ENCODE peak calls at places on chromosomes 12 and 14, in eight cellular contexts. One of them, this sample, is unnamed.

GRCh38 chr12:70598467-70599194 is 38.6 kb downstream of the PTPRB start:
- DNase-seq in left lung: no peak
- DNase-seq in Jurkat, Clone E6-1: no peak
- DNase-seq in tibial artery: no peak
- DNase-seq in mucosa of descending colon: peak
- DNase-seq in CD8-positive, alpha-beta T cell: no peak
- DNase-seq in foreskin fibroblast: no peak
- DNase-seq in testis: peak
- DNase-seq in this sample: no peak

GRCh38 chr12:109448707-109449390 is 28.3 kb downstream of the KCTD10 start:
- DNase-seq in left lung: no peak
- DNase-seq in Jurkat, Clone E6-1: no peak
- DNase-seq in tibial artery: no peak
- DNase-seq in mucosa of descending colon: peak
- DNase-seq in CD8-positive, alpha-beta T cell: no peak
- DNase-seq in foreskin fibroblast: no peak
- DNase-seq in testis: no peak
- DNase-seq in this sample: no peak

GRCh38 chr12:4800555-4800954 is 80.4 kb downstream of the GALNT8 start:
- DNase-seq in left lung: no peak
- DNase-seq in Jurkat, Clone E6-1: no peak
- DNase-seq in tibial artery: no peak
- DNase-seq in mucosa of descending colon: no peak
- DNase-seq in CD8-positive, alpha-beta T cell: no peak
- DNase-seq in foreskin fibroblast: no peak
- DNase-seq in testis: no peak
- DNase-seq in this sample: no peak

GRCh38 chr14:20934148-20934762 is 21.0 kb upstream of the RNASE2 start:
- DNase-seq in left lung: no peak
- DNase-seq in Jurkat, Clone E6-1: no peak
- DNase-seq in tibial artery: no peak
- DNase-seq in mucosa of descending colon: peak
- DNase-seq in CD8-positive, alpha-beta T cell: peak
- DNase-seq in foreskin fibroblast: peak
- DNase-seq in testis: peak
- DNase-seq in this sample: peak

GRCh38 chr14:103139371-103140016 is 16.2 kb downstream of the TNFAIP2 start:
- DNase-seq in left lung: no peak
- DNase-seq in Jurkat, Clone E6-1: no peak
- DNase-seq in tibial artery: no peak
- DNase-seq in mucosa of descending colon: no peak
- DNase-seq in CD8-positive, alpha-beta T cell: no peak
- DNase-seq in foreskin fibroblast: no peak
- DNase-seq in testis: no peak
- DNase-seq in this sample: no peak

GRCh38 chr14:65949711-65950516 is 536.3 kb upstream of the CCDC196 start:
- DNase-seq in left lung: peak
- DNase-seq in Jurkat, Clone E6-1: no peak
- DNase-seq in tibial artery: no peak
- DNase-seq in mucosa of descending colon: peak
- DNase-seq in CD8-positive, alpha-beta T cell: peak
- DNase-seq in foreskin fibroblast: peak
- DNase-seq in testis: peak
- DNase-seq in this sample: no peak

GRCh38 chr12:117035287-117035686 is 63.9 kb downstream of the TESC start:
- DNase-seq in left lung: no peak
- DNase-seq in Jurkat, Clone E6-1: no peak
- DNase-seq in tibial artery: no peak
- DNase-seq in mucosa of descending colon: no peak
- DNase-seq in CD8-positive, alpha-beta T cell: no peak
- DNase-seq in foreskin fibroblast: no peak
- DNase-seq in testis: no peak
- DNase-seq in this sample: no peak

GRCh38 chr14:24286996-24287395 is 12.6 kb downstream of the DHRS1 start:
- DNase-seq in left lung: no peak
- DNase-seq in Jurkat, Clone E6-1: no peak
- DNase-seq in tibial artery: no peak
- DNase-seq in mucosa of descending colon: no peak
- DNase-seq in CD8-positive, alpha-beta T cell: no peak
- DNase-seq in foreskin fibroblast: no peak
- DNase-seq in testis: no peak
- DNase-seq in this sample: no peak

GRCh38 chr14:54133896-54134295 is 177.3 kb upstream of the BMP4 start:
- DNase-seq in left lung: no peak
- DNase-seq in Jurkat, Clone E6-1: no peak
- DNase-seq in tibial artery: no peak
- DNase-seq in mucosa of descending colon: no peak
- DNase-seq in CD8-positive, alpha-beta T cell: no peak
- DNase-seq in foreskin fibroblast: peak
- DNase-seq in testis: no peak
- DNase-seq in this sample: no peak

GRCh38 chr14:55243813-55244212 is 27.4 kb upstream of the FBXO34 start:
- DNase-seq in left lung: no peak
- DNase-seq in Jurkat, Clone E6-1: no peak
- DNase-seq in tibial artery: no peak
- DNase-seq in mucosa of descending colon: no peak
- DNase-seq in CD8-positive, alpha-beta T cell: no peak
- DNase-seq in foreskin fibroblast: no peak
- DNase-seq in testis: no peak
- DNase-seq in this sample: no peak

GRCh38 chr12:51683763-51684357 is 92.8 kb downstream of the SCN8A start:
- DNase-seq in left lung: no peak
- DNase-seq in Jurkat, Clone E6-1: no peak
- DNase-seq in tibial artery: no peak
- DNase-seq in mucosa of descending colon: peak
- DNase-seq in CD8-positive, alpha-beta T cell: no peak
- DNase-seq in foreskin fibroblast: peak
- DNase-seq in testis: no peak
- DNase-seq in this sample: no peak

GRCh38 chr14:68637106-68638021 is 155.5 kb downstream of the ZFP36L1 start:
- DNase-seq in left lung: no peak
- DNase-seq in Jurkat, Clone E6-1: no peak
- DNase-seq in tibial artery: peak
- DNase-seq in mucosa of descending colon: no peak
- DNase-seq in CD8-positive, alpha-beta T cell: peak
- DNase-seq in foreskin fibroblast: peak
- DNase-seq in testis: no peak
- DNase-seq in this sample: peak

GRCh38 chr12:51307655-51308593 is 16.1 kb downstream of the BIN2 start:
- DNase-seq in left lung: no peak
- DNase-seq in Jurkat, Clone E6-1: no peak
- DNase-seq in tibial artery: no peak
- DNase-seq in mucosa of descending colon: peak
- DNase-seq in CD8-positive, alpha-beta T cell: no peak
- DNase-seq in foreskin fibroblast: peak
- DNase-seq in testis: no peak
- DNase-seq in this sample: no peak

GRCh38 chr14:51581017-51581881 is 70.5 kb upstream of the FRMD6 start:
- DNase-seq in left lung: no peak
- DNase-seq in Jurkat, Clone E6-1: no peak
- DNase-seq in tibial artery: no peak
- DNase-seq in mucosa of descending colon: no peak
- DNase-seq in CD8-positive, alpha-beta T cell: no peak
- DNase-seq in foreskin fibroblast: peak
- DNase-seq in testis: no peak
- DNase-seq in this sample: no peak

GRCh38 chr12:55037349-55037748 is 17.6 kb downstream of the NEUROD4 start:
- DNase-seq in left lung: no peak
- DNase-seq in Jurkat, Clone E6-1: no peak
- DNase-seq in tibial artery: no peak
- DNase-seq in mucosa of descending colon: no peak
- DNase-seq in CD8-positive, alpha-beta T cell: no peak
- DNase-seq in foreskin fibroblast: no peak
- DNase-seq in testis: no peak
- DNase-seq in this sample: no peak

GRCh38 chr12:49160415-49160814 is 28.5 kb downstream of the TUBA1A start:
- DNase-seq in left lung: no peak
- DNase-seq in Jurkat, Clone E6-1: no peak
- DNase-seq in tibial artery: no peak
- DNase-seq in mucosa of descending colon: no peak
- DNase-seq in CD8-positive, alpha-beta T cell: no peak
- DNase-seq in foreskin fibroblast: no peak
- DNase-seq in testis: no peak
- DNase-seq in this sample: no peak

GRCh38 chr12:49165114-49165513 is 23.8 kb downstream of the TUBA1A start:
- DNase-seq in left lung: no peak
- DNase-seq in Jurkat, Clone E6-1: no peak
- DNase-seq in tibial artery: peak
- DNase-seq in mucosa of descending colon: no peak
- DNase-seq in CD8-positive, alpha-beta T cell: no peak
- DNase-seq in foreskin fibroblast: no peak
- DNase-seq in testis: no peak
- DNase-seq in this sample: no peak

GRCh38 chr12:49161092-49161795 is 27.6 kb downstream of the TUBA1A start:
- DNase-seq in left lung: no peak
- DNase-seq in Jurkat, Clone E6-1: no peak
- DNase-seq in tibial artery: no peak
- DNase-seq in mucosa of descending colon: no peak
- DNase-seq in CD8-positive, alpha-beta T cell: no peak
- DNase-seq in foreskin fibroblast: no peak
- DNase-seq in testis: no peak
- DNase-seq in this sample: no peak
- H3K4me3 ChIP-seq in left lung: no peak
- H3K4me3 ChIP-seq in Jurkat, Clone E6-1: no peak
- H3K4me3 ChIP-seq in tibial artery: no peak
- H3K4me3 ChIP-seq in mucosa of descending colon: no peak
- H3K4me3 ChIP-seq in CD8-positive, alpha-beta T cell: no peak
- H3K4me3 ChIP-seq in foreskin fibroblast: no peak
- H3K4me3 ChIP-seq in testis: no peak
- H3K4me3 ChIP-seq in this sample: no peak

DNA sequence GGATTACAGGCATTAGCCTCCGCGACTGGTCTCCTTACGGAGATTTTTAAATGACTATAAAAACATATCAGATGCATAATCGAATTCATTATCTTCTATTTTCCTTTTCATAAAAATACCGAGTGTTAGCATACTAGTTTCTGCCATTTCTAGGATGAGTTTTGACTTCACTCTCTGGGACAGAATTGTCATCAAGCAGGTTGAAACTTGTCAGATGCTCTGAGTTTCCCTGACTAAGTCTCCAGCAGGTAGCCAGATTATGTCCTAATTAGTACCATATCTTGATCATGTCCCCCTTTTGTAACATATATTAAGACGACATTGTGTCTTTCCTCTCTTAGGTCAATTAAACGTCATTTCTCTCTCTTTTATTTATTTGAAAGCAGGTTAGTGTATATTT is 103.5 kb upstream of the RASSF8 start:
- DNase-seq in left lung: no peak
- DNase-seq in Jurkat, Clone E6-1: no peak
- DNase-seq in tibial artery: no peak
- DNase-seq in mucosa of descending colon: no peak
- DNase-seq in CD8-positive, alpha-beta T cell: no peak
- DNase-seq in foreskin fibroblast: no peak
- DNase-seq in testis: no peak
- DNase-seq in this sample: no peak
- H3K4me3 ChIP-seq in left lung: no peak
- H3K4me3 ChIP-seq in Jurkat, Clone E6-1: no peak
- H3K4me3 ChIP-seq in tibial artery: no peak
- H3K4me3 ChIP-seq in mucosa of descending colon: no peak
- H3K4me3 ChIP-seq in CD8-positive, alpha-beta T cell: no peak
- H3K4me3 ChIP-seq in foreskin fibroblast: no peak
- H3K4me3 ChIP-seq in testis: no peak
- H3K4me3 ChIP-seq in this sample: no peak

GRCh38 chr14:23173796-23174195 is 9.7 kb downstream of the SLC7A8 start:
- DNase-seq in left lung: no peak
- DNase-seq in Jurkat, Clone E6-1: no peak
- DNase-seq in tibial artery: no peak
- DNase-seq in mucosa of descending colon: no peak
- DNase-seq in CD8-positive, alpha-beta T cell: no peak
- DNase-seq in foreskin fibroblast: no peak
- DNase-seq in testis: no peak
- DNase-seq in this sample: no peak

GRCh38 chr14:23173039-23173438 is 10.4 kb downstream of the SLC7A8 start:
- DNase-seq in left lung: no peak
- DNase-seq in Jurkat, Clone E6-1: no peak
- DNase-seq in tibial artery: no peak
- DNase-seq in mucosa of descending colon: no peak
- DNase-seq in CD8-positive, alpha-beta T cell: no peak
- DNase-seq in foreskin fibroblast: no peak
- DNase-seq in testis: no peak
- DNase-seq in this sample: no peak

GRCh38 chr14:23175823-23176222 is 7.6 kb downstream of the SLC7A8 start:
- DNase-seq in left lung: no peak
- DNase-seq in Jurkat, Clone E6-1: no peak
- DNase-seq in tibial artery: no peak
- DNase-seq in mucosa of descending colon: no peak
- DNase-seq in CD8-positive, alpha-beta T cell: no peak
- DNase-seq in foreskin fibroblast: peak
- DNase-seq in testis: no peak
- DNase-seq in this sample: no peak

GRCh38 chr14:23174785-23175184 is 8.7 kb downstream of the SLC7A8 start:
- DNase-seq in left lung: no peak
- DNase-seq in Jurkat, Clone E6-1: no peak
- DNase-seq in tibial artery: no peak
- DNase-seq in mucosa of descending colon: no peak
- DNase-seq in CD8-positive, alpha-beta T cell: no peak
- DNase-seq in foreskin fibroblast: no peak
- DNase-seq in testis: no peak
- DNase-seq in this sample: no peak

DNA sequence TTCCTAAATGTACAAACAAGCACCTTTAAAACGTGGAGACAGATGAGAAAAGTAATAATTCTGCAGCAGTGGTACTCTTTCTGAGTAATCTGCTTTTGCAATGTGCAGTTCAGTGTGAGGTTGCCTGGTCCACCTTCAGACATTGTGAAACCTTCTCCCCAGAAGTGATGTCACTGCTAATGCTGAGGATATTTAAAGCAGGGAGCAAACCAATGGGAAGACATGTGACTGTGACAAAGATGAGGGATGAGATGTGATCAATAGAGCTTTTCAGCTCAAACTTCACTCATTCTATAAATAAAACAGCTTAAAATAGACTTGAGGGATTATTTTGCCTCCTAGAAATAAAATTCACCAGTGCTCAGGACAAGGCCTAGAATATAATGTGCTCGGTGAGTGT is 9.2 kb downstream of the SLC7A8 start:
- DNase-seq in left lung: no peak
- DNase-seq in Jurkat, Clone E6-1: no peak
- DNase-seq in tibial artery: no peak
- DNase-seq in mucosa of descending colon: no peak
- DNase-seq in CD8-positive, alpha-beta T cell: no peak
- DNase-seq in foreskin fibroblast: peak
- DNase-seq in testis: no peak
- DNase-seq in this sample: no peak
- H3K4me3 ChIP-seq in left lung: no peak
- H3K4me3 ChIP-seq in Jurkat, Clone E6-1: no peak
- H3K4me3 ChIP-seq in tibial artery: no peak
- H3K4me3 ChIP-seq in mucosa of descending colon: no peak
- H3K4me3 ChIP-seq in CD8-positive, alpha-beta T cell: no peak
- H3K4me3 ChIP-seq in foreskin fibroblast: no peak
- H3K4me3 ChIP-seq in testis: no peak
- H3K4me3 ChIP-seq in this sample: no peak

DNA sequence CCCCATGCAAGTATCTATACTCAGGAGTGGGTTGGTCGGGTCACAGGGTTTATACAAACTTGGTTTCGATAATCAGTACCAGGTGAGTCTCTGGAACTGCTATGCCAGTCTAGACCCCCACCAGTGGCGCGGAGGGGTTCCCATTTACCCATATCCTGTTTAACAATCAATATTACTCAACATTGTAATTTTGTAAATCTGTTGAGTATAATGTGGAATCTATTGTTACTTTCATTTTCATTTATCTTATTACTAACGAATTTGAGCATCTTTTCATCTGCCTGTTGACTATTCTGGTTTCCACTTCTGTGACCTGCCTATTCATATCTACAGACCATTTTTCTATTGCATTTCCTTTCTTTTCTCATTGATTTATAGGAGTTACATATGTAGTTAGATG is 275.2 kb upstream of the CRY1 start:
- DNase-seq in left lung: no peak
- DNase-seq in Jurkat, Clone E6-1: no peak
- DNase-seq in tibial artery: no peak
- DNase-seq in mucosa of descending colon: no peak
- DNase-seq in CD8-positive, alpha-beta T cell: no peak
- DNase-seq in foreskin fibroblast: no peak
- DNase-seq in testis: no peak
- DNase-seq in this sample: no peak
- H3K4me3 ChIP-seq in left lung: no peak
- H3K4me3 ChIP-seq in Jurkat, Clone E6-1: no peak
- H3K4me3 ChIP-seq in tibial artery: no peak
- H3K4me3 ChIP-seq in mucosa of descending colon: no peak
- H3K4me3 ChIP-seq in CD8-positive, alpha-beta T cell: peak
- H3K4me3 ChIP-seq in foreskin fibroblast: no peak
- H3K4me3 ChIP-seq in testis: no peak
- H3K4me3 ChIP-seq in this sample: no peak

This sample was measured in aorta.